ENCODE peak calls at places on chromosomes 1 and 21, in five cellular contexts. P is A549, G is fibroblast of villous mesenchyme, Y is ovary, S is IMR-90. L is an unnamed sample.

GRCh38 chr1:237154173-237154572 is 112.2 kb downstream of the RYR2 start:
- DNase-seq in Y (no peak), S (peak; percentile 33), G (peak; percentile 11), P (peak; percentile 13), L (no peak)

GRCh38 chr21:37431243-37431642 is 64.7 kb downstream of the DYRK1A start:
- DNase-seq in P (no peak), G (no peak), S (no peak), Y (no peak), L (no peak)

GRCh38 chr1:236394905-236395779 is 1.1 kb downstream of the EDARADD start:
- DNase-seq in S (no peak), Y (peak; percentile 24), G (peak; percentile 15), P (peak; percentile 40), L (peak; percentile 11)

GRCh38 chr1:179167418-179167777 is 62.1 kb downstream of the ABL2 start:
- DNase-seq in G (no peak), Y (no peak), S (no peak), P (no peak), L (no peak)

GRCh38 chr1:112938188-112938587 is 17.8 kb downstream of the SLC16A1 start:
- DNase-seq in P (no peak), G (peak; percentile 40), Y (no peak), S (peak; percentile 42), L (peak; percentile 20)

GRCh38 chr1:40818264-40818961 is 34.8 kb downstream of the KCNQ4 start:
- DNase-seq in S (no peak), G (no peak), P (no peak), Y (peak; percentile 51), L (peak; percentile 4)

GRCh38 chr1:151494741-151495281 is 16.4 kb upstream of the CGN start:
- DNase-seq in G (peak; percentile 62), P (peak; percentile 44), Y (no peak), S (peak; percentile 56), L (peak; percentile 79)

GRCh38 chr21:36549470-36549869 is 69.5 kb upstream of the CLDN14 start:
- DNase-seq in P (no peak), Y (no peak), G (no peak), S (no peak), L (no peak)

GRCh38 chr1:82395450-82395849 is 594.7 kb downstream of the ADGRL2 start:
- DNase-seq in Y (no peak), S (no peak), P (no peak), G (no peak), L (no peak)

GRCh38 chr1:76492752-76493420 is 374.4 kb upstream of the ST6GALNAC5 start:
- DNase-seq in S (no peak), P (no peak), G (no peak), Y (no peak), L (no peak)

GRCh38 chr1:114040273-114041043 is 61.2 kb downstream of the OLFML3 start:
- DNase-seq in P (no peak), Y (no peak), G (peak; percentile 41), S (no peak), L (peak; percentile 76)

GRCh38 chr1:216815239-216815955 is 92.2 kb upstream of the ESRRG start:
- DNase-seq in Y (no peak), G (peak; percentile 28), S (peak; percentile 70), P (no peak), L (peak; percentile 4)

GRCh38 chr1:110155878-110156522 is 5.7 kb downstream of the SLC6A17 start:
- DNase-seq in S (peak; percentile 63), Y (peak; percentile 56), G (peak; percentile 70), P (no peak), L (peak; percentile 55)

GRCh38 chr1:113247355-113247754 is 143.0 kb upstream of the MAGI3 start:
- DNase-seq in P (no peak), S (no peak), Y (no peak), G (no peak), L (no peak)

GRCh38 chr1:1948783-1949182 is 29.7 kb upstream of the TMEM52 start:
- DNase-seq in Y (no peak), S (no peak), P (no peak), G (no peak), L (no peak)

DNA sequence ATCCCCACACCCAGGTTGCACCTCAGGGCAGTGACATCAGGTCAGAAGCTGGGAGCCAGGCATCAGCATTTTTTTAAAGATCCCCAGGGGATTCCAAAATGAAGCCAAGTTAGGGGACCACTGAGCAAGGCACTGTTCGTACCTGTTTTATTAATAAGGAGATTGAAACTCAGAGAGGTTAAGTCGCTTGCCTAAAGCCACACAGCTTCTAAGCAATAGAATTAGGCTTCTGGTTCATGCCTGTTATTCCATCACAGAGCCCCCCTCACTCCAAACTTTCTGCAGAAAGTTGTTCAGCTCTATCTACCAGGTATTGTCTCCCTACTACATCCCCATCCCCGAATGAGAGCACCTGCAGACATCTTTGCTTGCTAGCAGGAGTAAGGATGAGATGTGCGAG is 28.7 kb downstream of the KCNN3 start:
- DNase-seq in P (no peak), Y (no peak), G (no peak), S (no peak), L (no peak)
- H3K4me3 ChIP-seq in P (no peak overlapping the region), Y (no peak overlapping the region), G (no peak overlapping the region), S (no peak overlapping the region), L (no peak overlapping the region)

DNA sequence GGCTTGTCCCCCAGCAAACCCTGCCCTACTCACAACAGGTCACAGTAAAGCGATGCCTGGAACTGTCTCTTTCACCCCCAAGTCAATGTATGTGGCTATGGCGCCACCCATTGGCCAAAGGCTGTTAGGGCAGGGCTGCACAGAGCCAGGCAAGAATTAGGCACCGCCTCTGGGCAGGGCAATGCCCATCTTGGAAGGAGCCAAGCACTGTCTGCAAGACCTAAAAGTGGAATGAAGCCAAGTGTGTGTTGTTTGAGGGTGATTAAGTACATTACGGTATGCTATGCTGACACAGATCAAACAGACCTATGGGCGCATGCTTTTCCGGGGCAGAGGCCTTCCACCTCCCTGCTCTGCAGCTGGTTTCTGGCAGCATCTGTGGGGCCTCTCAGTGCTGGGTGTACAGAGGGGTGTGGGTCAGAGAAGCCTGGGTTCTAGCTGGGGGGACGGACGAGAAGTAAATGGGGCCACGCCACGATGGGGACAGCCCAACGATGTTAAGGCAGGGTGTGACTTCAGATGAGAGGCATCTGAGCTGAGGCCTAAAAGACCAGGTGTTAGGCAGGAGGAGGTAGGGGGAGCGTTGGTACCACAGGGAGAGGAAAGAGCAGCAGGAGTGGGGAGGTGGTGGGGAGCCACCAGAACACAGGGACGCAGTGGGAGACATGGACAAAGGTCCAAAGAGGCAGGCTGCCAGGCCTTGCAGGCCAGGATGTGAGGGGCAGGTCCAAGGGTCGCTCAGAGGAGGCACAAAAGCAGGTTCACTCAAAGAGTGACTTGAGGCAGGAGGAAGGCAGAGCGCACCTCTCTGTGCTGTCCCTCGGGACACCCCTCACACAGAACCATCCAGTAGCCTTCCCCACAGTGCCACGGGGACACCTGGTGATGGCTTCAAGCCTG is 49.8 kb downstream of the ACOT7 start:
- DNase-seq in Y (peak; percentile 79), P (peak; percentile 89), G (peak; percentile 77), S (peak; percentile 72), L (peak; percentile 79)
- TF ChIP-seq CTCF in Y (peak; percentile 79), P (peak; percentile 75), G (peak; percentile 99), S (peak; percentile 97), L (peak; percentile 98)

GRCh38 chr1:174005032-174005431 is 17.1 kb downstream of the RC3H1 start:
- DNase-seq in Y (no peak), S (peak; percentile 34), P (no peak), G (peak; percentile 40), L (peak; percentile 52)
- H3K4me3 ChIP-seq in Y (no peak overlapping the region), S (no peak overlapping the region), P (no peak overlapping the region), G (no peak overlapping the region), L (no peak overlapping the region)

GRCh38 chr1:64251971-64252370 is 48.5 kb downstream of the UBE2U start:
- DNase-seq in P (peak; percentile 4), S (no peak), Y (no peak), G (no peak), L (no peak)
- TF ChIP-seq CTCF in P (no peak), S (no peak), Y (no peak), G (peak; percentile 28), L (no peak)

DNA sequence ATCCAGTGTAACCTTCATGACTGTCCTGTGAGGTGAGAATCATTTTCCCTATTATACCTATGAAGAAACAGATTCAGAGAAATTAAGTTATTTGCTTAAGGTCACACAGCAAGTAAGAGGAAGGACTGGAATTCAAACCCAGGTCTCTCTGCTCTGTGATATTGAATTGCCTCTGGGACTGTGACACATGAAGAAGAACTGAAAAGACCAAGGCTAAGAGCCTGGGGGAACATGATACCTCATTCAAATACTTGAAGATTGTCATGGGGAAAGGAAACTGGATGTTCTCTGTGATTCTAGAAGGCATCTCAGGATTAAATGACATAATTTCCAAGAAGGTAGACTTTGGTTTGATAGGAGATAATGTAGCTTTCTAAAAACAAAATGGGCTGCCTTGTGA is 3.6 kb downstream of the WDTC1 start:
- DNase-seq in P (no peak), S (no peak), Y (no peak), G (no peak), L (no peak)
- H3K4me3 ChIP-seq in P (no peak overlapping the region), S (no peak overlapping the region), Y (no peak overlapping the region), G (no peak overlapping the region), L (no peak overlapping the region)

GRCh38 chr1:243409284-243409683 is 153.4 kb downstream of the SDCCAG8 start:
- DNase-seq in Y (no peak), G (peak; percentile 5), P (peak; percentile 22), S (no peak), L (peak; percentile 1)
- TF ChIP-seq CTCF in Y (no peak), G (peak; percentile 26), P (peak; percentile 19), S (no peak), L (peak; percentile 12)